ENCODE peak calls at places on chromosomes 12 and 14, in five cellular contexts. U, G, B, A and H are unnamed samples.

GRCh38 chr14:84108746-84109457 is 1421.0 kb upstream of the FLRT2 start:
- DNase-seq in U (no peak), G (no peak), B (no peak), A (no peak), H (no peak)

GRCh38 chr12:31301311-31301710 is 24.6 kb downstream of the SINHCAF start:
- DNase-seq in U (no peak), G (no peak), B (no peak), A (no peak), H (no peak)

GRCh38 chr12:26065451-26065850 is 59.4 kb downstream of the BHLHE41 start:
- DNase-seq in U (no peak), G (no peak), B (no peak), A (no peak), H (no peak)

GRCh38 chr14:95619785-95620417 is 66.3 kb upstream of the TCL1B start:
- DNase-seq in U (no peak), G (no peak), B (no peak), A (no peak), H (no peak)

GRCh38 chr12:110689601-110690430 is 901 bp upstream of the HVCN1 start:
- DNase-seq in U (peak; percentile 36), G (peak; percentile 25), B (no peak), A (peak; percentile 84), H (peak; percentile 61)

GRCh38 chr14:104600141-104600643 is 4.4 kb downstream of the TMEM179 start:
- DNase-seq in U (no peak), G (no peak), B (peak; percentile 94), A (peak; percentile 26), H (no peak)

GRCh38 chr12:45585522-45586230 is 143.8 kb upstream of the ARID2 start:
- DNase-seq in U (no peak), G (no peak), B (no peak), A (no peak), H (no peak)

GRCh38 chr12:104866286-104866685 is 91.8 kb downstream of the SLC41A2 start:
- DNase-seq in U (no peak), G (peak; percentile 86), B (no peak), A (no peak), H (no peak)

GRCh38 chr14:77023001-77023996 is 5.2 kb downstream of the IRF2BPL start:
- DNase-seq in U (no peak), G (peak; percentile 72), B (peak; percentile 70), A (no peak), H (no peak)

GRCh38 chr12:94148841-94149780 is 734 bp downstream of the PLXNC1 start:
- DNase-seq in U (peak; percentile 58), G (peak; percentile 41), B (peak; percentile 81), A (peak; percentile 89), H (no peak)

GRCh38 chr12:106994579-106995220 is 7.8 kb upstream of the MTERF2 start:
- DNase-seq in U (no peak), G (peak; percentile 68), B (no peak), A (no peak), H (no peak)

GRCh38 chr14:65566820-65567522 is 154.4 kb downstream of the FUT8 start:
- DNase-seq in U (no peak), G (peak; percentile 11), B (no peak), A (no peak), H (no peak)

GRCh38 chr14:89365071-89365801 is 51.8 kb downstream of the FOXN3 start:
- DNase-seq in U (peak; percentile 23), G (peak; percentile 33), B (no peak), A (peak; percentile 73), H (no peak)